ENCODE peak calls at places on chromosomes 12 and 14, in ten cellular contexts. L, D, O, W, V, A, Q, C, N and P are unnamed samples. For H3K4me1, the result is how much of the 10 kb centered on the place peaks cover.

GRCh38 chr12:34603382-34604035 is 581.2 kb downstream of the ALG10 start:
- DNase-seq in L (no peak), D (no peak), O (no peak), W (no peak), V (no peak), A (no peak), Q (no peak), C (no peak), N (no peak), P (no peak)

GRCh38 chr12:109116611-109116949 is 193 bp downstream of the ACACB start:
- DNase-seq in L (no peak), D (no peak), O (no peak), W (no peak), V (no peak), A (no peak), Q (no peak), C (no peak), N (no peak), P (no peak)

GRCh38 chr12:59587710-59588109 is 8.1 kb upstream of the SLC16A7 start:
- DNase-seq in L (no peak), D (no peak), O (no peak), W (no peak), V (no peak), A (no peak), Q (no peak), C (no peak), N (no peak), P (no peak)

GRCh38 chr14:76805245-76805644 is 7.4 kb downstream of the ANGEL1 start:
- DNase-seq in L (no peak), D (no peak), O (no peak), W (no peak), V (no peak), A (no peak), Q (no peak), C (no peak), N (no peak), P (no peak)

GRCh38 chr14:38197001-38197760 is 10.5 kb upstream of the SSTR1 start:
- DNase-seq in L (no peak), D (no peak), O (no peak), W (no peak), V (no peak), A (peak), Q (no peak), C (no peak), N (no peak), P (peak)

GRCh38 chr12:4794503-4794902 is 74.3 kb downstream of the GALNT8 start:
- DNase-seq in L (no peak), D (no peak), O (no peak), W (no peak), V (no peak), A (no peak), Q (no peak), C (no peak), N (no peak), P (no peak)

GRCh38 chr12:102227954-102228353 is 30.3 kb upstream of the PMCH start:
- DNase-seq in L (no peak), D (no peak), O (no peak), W (no peak), V (no peak), A (no peak), Q (no peak), C (no peak), N (no peak), P (no peak)

GRCh38 chr12:10242539-10242938 is 29.9 kb downstream of the GABARAPL1 start:
- DNase-seq in L (no peak), D (no peak), O (no peak), W (no peak), V (no peak), A (no peak), Q (no peak), C (no peak), N (no peak), P (no peak)

GRCh38 chr14:66315098-66315497 is 171.1 kb upstream of the CCDC196 start:
- DNase-seq in L (no peak), D (no peak), O (no peak), W (no peak), V (no peak), A (peak), Q (no peak), C (no peak), N (no peak), P (no peak)

GRCh38 chr14:52078093-52078492 is 9.2 kb upstream of the NID2 start:
- DNase-seq in L (no peak), D (no peak), O (no peak), W (no peak), V (no peak), A (no peak), Q (no peak), C (no peak), N (no peak), P (no peak)

GRCh38 chr12:116818341-116818856 is 62.8 kb downstream of the HRK start:
- DNase-seq in L (no peak), D (no peak), O (no peak), W (peak), V (peak), A (no peak), Q (peak), C (no peak), N (no peak), P (peak)

GRCh38 chr12:71938728-71939385 is at the start of gene TPH2:
- DNase-seq in L (peak), D (peak), O (no peak), W (peak), V (peak), A (peak), Q (peak), C (peak), N (peak), P (peak)

GRCh38 chr12:33437598-33437997 is 2.0 kb downstream of the SYT10 start:
- DNase-seq in L (no peak), D (peak), O (no peak), W (no peak), V (no peak), A (no peak), Q (no peak), C (no peak), N (no peak), P (no peak)

DNA sequence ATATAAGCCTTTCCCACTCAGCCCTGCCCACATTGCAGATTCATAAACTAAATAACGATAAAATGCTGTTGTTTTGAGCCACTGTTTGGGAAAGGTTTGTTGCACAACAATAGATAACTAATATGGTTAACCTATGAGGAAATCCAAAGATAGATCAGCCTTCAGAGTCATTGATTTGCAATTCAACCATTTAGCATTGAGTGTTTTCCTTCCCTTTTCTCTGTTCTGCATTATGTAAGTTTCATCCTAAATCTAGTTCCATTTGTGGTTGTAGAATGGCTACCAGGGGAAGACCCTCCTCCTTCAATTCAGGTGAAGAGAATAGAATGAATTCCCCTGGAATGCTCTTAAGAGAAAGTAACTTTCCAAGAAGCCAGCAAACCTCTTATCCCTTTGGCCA is 19.6 kb downstream of the TC2N start:
- DNase-seq in L (no peak), D (no peak), O (no peak), W (no peak), V (no peak), A (no peak), Q (no peak), C (no peak), N (no peak), P (no peak)
- H3K4me1 ChIP-seq in L (under half), D (under half), O (under half), W (under half), V (under half), A (under half), Q (under half), C (under half), N (under half), P (under half)

GRCh38 chr12:31235868-31236395 is 90.0 kb downstream of the SINHCAF start:
- DNase-seq in L (no peak), D (no peak), O (no peak), W (no peak), V (no peak), A (no peak), Q (no peak), C (no peak), N (no peak), P (no peak)

GRCh38 chr12:31236998-31237637 is 88.8 kb downstream of the SINHCAF start:
- DNase-seq in L (no peak), D (no peak), O (peak), W (no peak), V (no peak), A (no peak), Q (no peak), C (peak), N (no peak), P (no peak)

GRCh38 chr12:31233061-31233730 is 92.8 kb downstream of the SINHCAF start:
- DNase-seq in L (no peak), D (no peak), O (no peak), W (no peak), V (no peak), A (no peak), Q (no peak), C (no peak), N (no peak), P (no peak)

GRCh38 chr12:31234053-31234835 is 91.7 kb downstream of the SINHCAF start:
- DNase-seq in L (no peak), D (no peak), O (no peak), W (no peak), V (no peak), A (no peak), Q (no peak), C (peak), N (no peak), P (no peak)

DNA sequence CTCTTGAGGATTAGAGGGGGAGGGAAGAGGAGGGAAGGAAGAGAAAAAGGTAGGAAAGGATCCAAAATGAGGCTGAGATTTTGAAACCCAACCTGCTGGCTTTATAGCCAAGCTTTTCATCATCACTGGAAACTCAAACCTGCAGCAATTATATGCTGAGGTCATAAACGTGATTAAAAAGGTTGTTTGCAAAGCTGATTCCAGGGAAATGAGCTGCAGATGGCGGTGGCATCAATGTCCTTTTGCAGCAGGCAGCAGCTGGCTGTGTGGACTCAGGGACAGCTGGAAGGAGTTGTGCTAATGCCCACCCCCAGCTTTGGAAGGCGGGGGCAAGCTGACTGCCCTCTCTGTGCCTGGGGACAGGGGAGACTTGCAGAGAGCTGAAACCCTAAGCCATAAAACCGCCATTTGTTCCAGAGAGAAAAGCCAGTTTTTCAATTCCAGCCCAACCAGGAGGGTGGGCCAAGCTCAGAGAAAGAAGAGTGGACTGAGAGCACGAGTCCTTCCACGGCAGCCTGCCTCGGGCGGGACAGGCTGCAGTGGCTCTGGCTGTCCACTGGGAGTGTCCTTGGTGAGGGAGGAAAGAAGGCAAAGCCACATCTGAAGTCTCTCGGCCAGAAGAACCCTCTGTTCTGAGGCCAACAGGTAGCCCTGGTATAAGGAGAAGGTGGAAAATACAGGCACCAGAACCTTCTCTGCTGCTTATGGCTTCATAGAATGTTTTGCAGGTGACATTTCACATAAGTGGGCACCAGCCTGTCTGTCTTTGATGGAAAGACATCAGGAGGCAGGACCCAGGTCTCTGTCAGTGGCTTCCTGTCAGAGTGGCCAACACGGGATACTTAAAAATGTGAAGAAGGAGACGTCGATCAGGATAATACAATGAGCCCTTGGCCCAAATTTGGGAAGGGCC is 90.7 kb downstream of the SINHCAF start:
- DNase-seq in L (peak), D (peak), O (no peak), W (no peak), V (peak), A (peak), Q (no peak), C (peak), N (peak), P (peak)
- TF ChIP-seq CTCF in L (peak), D (peak), O (no peak), W (no peak), V (peak), A (peak), Q (peak), C (peak), N (no peak), P (no peak)

DNA sequence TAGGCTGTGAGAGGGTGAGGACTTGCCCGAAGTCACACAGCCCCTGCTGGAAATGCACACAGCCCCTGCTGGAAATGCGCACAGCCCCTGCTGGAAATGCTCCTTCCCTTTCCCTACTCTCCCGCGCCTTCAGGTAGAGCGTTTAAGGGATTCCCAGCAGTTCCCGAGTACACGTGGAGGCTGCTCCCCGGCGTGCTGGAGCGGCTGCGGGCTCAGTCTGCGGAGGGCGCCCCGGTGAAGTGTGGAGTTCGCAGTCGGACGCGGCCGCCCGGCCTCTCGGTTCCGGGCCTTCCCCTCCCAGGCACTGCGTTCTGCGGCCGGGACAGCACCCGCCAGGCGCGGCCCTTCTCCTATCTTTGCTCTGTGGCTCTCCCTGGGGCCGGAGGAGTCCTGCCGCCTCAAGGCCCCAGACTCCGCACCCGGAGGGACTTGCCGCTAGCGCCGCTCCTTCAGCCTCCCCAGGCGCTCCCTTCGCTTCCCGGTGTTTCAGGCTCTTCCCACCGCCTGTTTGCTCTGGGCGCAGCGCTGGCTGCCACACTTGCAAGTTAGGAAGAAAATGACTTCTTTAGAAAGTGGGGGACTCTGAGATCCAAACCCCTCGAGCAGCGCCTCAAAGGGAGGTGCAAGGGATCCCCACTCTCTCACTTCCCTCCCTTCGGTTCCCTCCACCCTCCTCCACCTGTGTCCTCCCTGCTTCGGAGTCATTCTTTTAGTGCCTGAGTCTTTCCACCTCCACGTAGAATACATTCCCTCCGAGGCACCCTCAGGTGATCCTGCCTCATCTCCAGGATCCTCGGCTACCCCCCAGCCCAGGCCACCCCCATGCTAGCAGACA is 8.3 kb upstream of the TBX5 start:
- DNase-seq in L (no peak), D (no peak), O (no peak), W (no peak), V (no peak), A (peak), Q (no peak), C (no peak), N (no peak), P (no peak)
- H3K4me3 ChIP-seq in L (no peak), D (no peak), O (no peak), W (no peak), V (no peak), A (peak), Q (no peak), C (peak), N (no peak), P (no peak)

GRCh38 chr14:105474478-105475268 is at the start of gene CRIP2:
- DNase-seq in L (peak), D (peak), O (no peak), W (no peak), V (peak), A (peak), Q (no peak), C (no peak), N (no peak), P (no peak)

GRCh38 chr14:105472496-105472991 is 2.1 kb upstream of the CRIP2 start:
- DNase-seq in L (no peak), D (no peak), O (no peak), W (no peak), V (peak), A (no peak), Q (no peak), C (peak), N (no peak), P (no peak)

GRCh38 chr14:105473677-105474477 is 744 bp upstream of the CRIP2 start:
- DNase-seq in L (peak), D (peak), O (no peak), W (peak), V (peak), A (peak), Q (peak), C (peak), N (peak), P (no peak)

GRCh38 chr14:105471823-105472495 is 2.7 kb upstream of the CRIP2 start:
- DNase-seq in L (no peak), D (no peak), O (no peak), W (no peak), V (peak), A (no peak), Q (no peak), C (no peak), N (no peak), P (no peak)

GRCh38 chr14:105473033-105473676 is 1.5 kb upstream of the CRIP2 start:
- DNase-seq in L (no peak), D (no peak), O (no peak), W (no peak), V (peak), A (no peak), Q (no peak), C (no peak), N (no peak), P (no peak)
- H3K4me1 ChIP-seq in L (half or more), D (under half), O (under half), W (under half), V (half or more), A (under half), Q (under half), C (half or more), N (under half), P (under half)

GRCh38 chr12:68808388-68809189 is 612 bp downstream of the MDM2 start:
- DNase-seq in L (peak), D (peak), O (peak), W (peak), V (peak), A (peak), Q (peak), C (peak), N (peak), P (peak)
- TF ChIP-seq CTCF in L (no peak), D (no peak), O (no peak), W (peak), V (no peak), A (no peak), Q (no peak), C (no peak), N (no peak), P (no peak)